ENCODE peak calls at places on chromosomes 2 and 18, in four cellular contexts. One of them, this sample, is unnamed.

GRCh38 chr2:85887566-85888019 is 1.2 kb downstream of the ST3GAL5 start:
- DNase-seq in GM12878: no peak
- DNase-seq in SK-N-SH: peak
- DNase-seq in H1: no peak
- DNase-seq in this sample: peak

GRCh38 chr2:127208313-127208712 is 11.8 kb downstream of the CYP27C1 start:
- DNase-seq in GM12878: no peak
- DNase-seq in SK-N-SH: no peak
- DNase-seq in H1: peak
- DNase-seq in this sample: no peak

GRCh38 chr2:22807876-22808275 is 577.1 kb upstream of the KLHL29 start:
- DNase-seq in GM12878: no peak
- DNase-seq in SK-N-SH: no peak
- DNase-seq in H1: no peak
- DNase-seq in this sample: no peak

GRCh38 chr2:72892506-72893173 is 5.4 kb downstream of the SPR start:
- DNase-seq in GM12878: no peak
- DNase-seq in SK-N-SH: peak
- DNase-seq in H1: peak
- DNase-seq in this sample: peak

GRCh38 chr2:187962538-187962937 is 329.1 kb upstream of the GULP1 start:
- DNase-seq in GM12878: no peak
- DNase-seq in SK-N-SH: no peak
- DNase-seq in H1: no peak
- DNase-seq in this sample: no peak

GRCh38 chr2:120783371-120783791 is 47.7 kb downstream of the GLI2 start:
- DNase-seq in GM12878: no peak
- DNase-seq in SK-N-SH: no peak
- DNase-seq in H1: no peak
- DNase-seq in this sample: no peak

GRCh38 chr2:191976436-191976835 is 129.5 kb upstream of the CAVIN2 start:
- DNase-seq in GM12878: no peak
- DNase-seq in SK-N-SH: no peak
- DNase-seq in H1: no peak
- DNase-seq in this sample: no peak

GRCh38 chr18:43596106-43596712 is 318.9 kb upstream of the SYT4 start:
- DNase-seq in GM12878: no peak
- DNase-seq in SK-N-SH: peak
- DNase-seq in H1: no peak
- DNase-seq in this sample: peak

GRCh38 chr18:6414723-6415362 is at the start of gene L3MBTL4:
- DNase-seq in GM12878: no peak
- DNase-seq in SK-N-SH: peak
- DNase-seq in H1: peak
- DNase-seq in this sample: peak

GRCh38 chr2:230906471-230907230 is 18.4 kb downstream of the GPR55 start:
- DNase-seq in GM12878: no peak
- DNase-seq in SK-N-SH: no peak
- DNase-seq in H1: no peak
- DNase-seq in this sample: no peak

GRCh38 chr2:138829326-138829725 is 49.1 kb upstream of the NXPH2 start:
- DNase-seq in GM12878: no peak
- DNase-seq in SK-N-SH: peak
- DNase-seq in H1: peak
- DNase-seq in this sample: no peak

GRCh38 chr2:127196998-127197397 is 23.1 kb downstream of the CYP27C1 start:
- DNase-seq in GM12878: peak
- DNase-seq in SK-N-SH: no peak
- DNase-seq in H1: no peak
- DNase-seq in this sample: no peak

GRCh38 chr2:7738596-7738995 is 821.4 kb downstream of the RNF144A start:
- DNase-seq in GM12878: no peak
- DNase-seq in SK-N-SH: no peak
- DNase-seq in H1: no peak
- DNase-seq in this sample: no peak

GRCh38 chr2:1101982-1102381 is 151.3 kb downstream of the SNTG2 start:
- DNase-seq in GM12878: no peak
- DNase-seq in SK-N-SH: no peak
- DNase-seq in H1: no peak
- DNase-seq in this sample: no peak

GRCh38 chr2:344811-345210 is 56.9 kb upstream of the ALKAL2 start:
- DNase-seq in GM12878: no peak
- DNase-seq in SK-N-SH: no peak
- DNase-seq in H1: no peak
- DNase-seq in this sample: no peak

GRCh38 chr2:170255971-170256370 is 78.0 kb downstream of the MYO3B start:
- DNase-seq in GM12878: no peak
- DNase-seq in SK-N-SH: no peak
- DNase-seq in H1: no peak
- DNase-seq in this sample: no peak

GRCh38 chr2:170261566-170261965 is 83.6 kb downstream of the MYO3B start:
- DNase-seq in GM12878: no peak
- DNase-seq in SK-N-SH: no peak
- DNase-seq in H1: no peak
- DNase-seq in this sample: no peak

GRCh38 chr2:170260188-170260587 is 82.2 kb downstream of the MYO3B start:
- DNase-seq in GM12878: no peak
- DNase-seq in SK-N-SH: no peak
- DNase-seq in H1: no peak
- DNase-seq in this sample: no peak

GRCh38 chr2:170255137-170255536 is 77.2 kb downstream of the MYO3B start:
- DNase-seq in GM12878: no peak
- DNase-seq in SK-N-SH: no peak
- DNase-seq in H1: no peak
- DNase-seq in this sample: no peak

DNA sequence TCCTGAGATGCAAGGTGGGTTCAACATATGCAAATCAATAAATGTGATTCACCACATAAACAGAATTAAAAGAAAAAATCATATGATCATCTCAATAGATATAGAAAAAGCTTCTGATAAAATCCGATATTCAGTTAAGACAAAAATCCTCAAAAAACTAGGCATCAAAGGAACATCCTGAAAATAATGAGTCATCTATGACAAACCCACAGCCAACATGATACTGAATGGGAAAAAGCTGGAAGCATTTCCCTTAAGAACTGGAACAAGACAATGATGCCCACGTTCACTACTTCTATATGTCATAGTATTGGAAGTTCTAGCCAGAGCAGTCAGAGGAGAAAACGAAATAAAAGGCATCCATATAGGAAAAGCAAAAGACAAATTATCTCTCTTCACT is 80.4 kb downstream of the MYO3B start:
- DNase-seq in GM12878: no peak
- DNase-seq in SK-N-SH: no peak
- DNase-seq in H1: no peak
- DNase-seq in this sample: no peak
- TF ChIP-seq TAF1 in GM12878: no peak
- TF ChIP-seq TAF1 in SK-N-SH: no peak
- TF ChIP-seq TAF1 in H1: no peak
- TF ChIP-seq TAF1 in this sample: no peak

GRCh38 chr2:160381425-160381951 is 112.1 kb downstream of the RBMS1 start:
- DNase-seq in GM12878: no peak
- DNase-seq in SK-N-SH: no peak
- DNase-seq in H1: no peak
- DNase-seq in this sample: no peak
- TF ChIP-seq TAF1 in GM12878: no peak
- TF ChIP-seq TAF1 in SK-N-SH: no peak
- TF ChIP-seq TAF1 in H1: no peak
- TF ChIP-seq TAF1 in this sample: no peak

GRCh38 chr18:67733094-67733493 is 216.6 kb upstream of the DSEL start:
- DNase-seq in GM12878: no peak
- DNase-seq in SK-N-SH: no peak
- DNase-seq in H1: no peak
- DNase-seq in this sample: no peak
- TF ChIP-seq TAF1 in GM12878: no peak
- TF ChIP-seq TAF1 in SK-N-SH: no peak
- TF ChIP-seq TAF1 in H1: no peak
- TF ChIP-seq TAF1 in this sample: no peak

GRCh38 chr2:40190457-40190856 is 261.4 kb downstream of the SLC8A1 start:
- DNase-seq in GM12878: no peak
- DNase-seq in SK-N-SH: no peak
- DNase-seq in H1: no peak
- DNase-seq in this sample: no peak
- TF ChIP-seq TAF1 in GM12878: no peak
- TF ChIP-seq TAF1 in SK-N-SH: no peak
- TF ChIP-seq TAF1 in H1: no peak
- TF ChIP-seq TAF1 in this sample: no peak

DNA sequence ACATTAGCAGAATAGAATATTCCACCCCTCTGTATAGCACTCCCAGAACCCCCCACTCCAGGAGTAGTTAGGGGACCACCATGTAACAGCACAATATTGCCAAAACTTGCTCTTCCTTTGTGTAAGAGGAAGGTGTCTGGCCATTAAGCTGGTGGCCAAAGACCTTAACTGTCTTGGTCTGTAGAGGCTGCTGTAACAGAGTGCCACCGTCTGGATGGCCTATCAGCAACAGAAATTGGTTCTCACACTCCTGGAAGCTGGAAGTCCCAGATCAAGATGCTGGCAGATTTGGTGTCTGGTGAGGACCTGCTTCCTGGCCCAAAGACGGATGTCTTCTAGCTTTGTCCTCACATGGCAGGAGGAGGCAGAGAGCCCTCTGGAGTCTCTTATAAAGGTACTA is 61.6 kb upstream of the TGFA start:
- DNase-seq in GM12878: no peak
- DNase-seq in SK-N-SH: no peak
- DNase-seq in H1: no peak
- DNase-seq in this sample: no peak
- TF ChIP-seq TAF1 in GM12878: no peak
- TF ChIP-seq TAF1 in SK-N-SH: no peak
- TF ChIP-seq TAF1 in H1: no peak
- TF ChIP-seq TAF1 in this sample: no peak

DNA sequence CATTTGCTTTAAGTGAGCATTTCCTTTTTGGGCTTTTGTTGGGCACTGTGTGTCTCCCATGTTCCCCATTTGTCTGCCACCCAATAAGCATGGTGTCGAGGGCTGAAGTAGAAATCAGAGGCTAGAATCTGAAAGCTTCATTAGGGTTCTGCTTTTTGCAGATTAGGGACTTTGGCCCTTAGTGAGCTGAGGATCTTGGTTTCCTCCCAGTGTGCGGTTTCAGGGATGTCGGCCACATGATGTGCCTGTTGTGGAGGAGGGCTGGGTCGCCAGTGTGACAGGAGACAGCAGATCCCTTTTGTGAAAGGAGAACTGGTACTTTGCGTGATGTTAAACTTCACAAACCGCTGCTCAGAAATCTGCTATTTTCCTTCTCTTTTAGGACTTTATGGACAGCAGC is 41.1 kb downstream of the PLEKHB2 start:
- DNase-seq in GM12878: no peak
- DNase-seq in SK-N-SH: no peak
- DNase-seq in H1: no peak
- DNase-seq in this sample: no peak
- TF ChIP-seq TAF1 in GM12878: no peak
- TF ChIP-seq TAF1 in SK-N-SH: no peak
- TF ChIP-seq TAF1 in H1: no peak
- TF ChIP-seq TAF1 in this sample: no peak

DNA sequence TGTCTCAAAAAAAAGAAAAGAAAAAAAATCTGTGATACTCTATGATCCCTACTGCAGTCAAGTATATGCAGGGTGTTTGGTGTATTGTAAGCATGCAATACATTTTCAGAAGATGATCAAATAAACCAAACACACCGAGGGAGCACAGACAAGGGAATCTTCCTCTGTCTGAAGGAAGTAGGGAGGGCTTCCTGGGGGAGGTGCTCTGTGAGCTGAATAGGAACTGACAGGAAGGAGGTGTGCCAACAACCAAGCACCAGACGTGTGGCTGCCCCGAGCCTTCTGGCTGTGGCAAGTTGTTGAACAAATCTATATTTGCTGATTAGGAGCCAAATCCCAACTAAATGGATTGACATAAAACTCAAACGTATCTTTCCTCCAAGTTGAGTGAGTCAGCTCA is 14.6 kb downstream of the THNSL2 start:
- DNase-seq in GM12878: no peak
- DNase-seq in SK-N-SH: no peak
- DNase-seq in H1: no peak
- DNase-seq in this sample: no peak
- TF ChIP-seq TAF1 in GM12878: no peak
- TF ChIP-seq TAF1 in SK-N-SH: no peak
- TF ChIP-seq TAF1 in H1: no peak
- TF ChIP-seq TAF1 in this sample: no peak

GRCh38 chr2:43227830-43228280 is 1.4 kb upstream of the ZFP36L2 start:
- DNase-seq in GM12878: no peak
- DNase-seq in SK-N-SH: no peak
- DNase-seq in H1: no peak
- DNase-seq in this sample: no peak

GRCh38 chr2:43228341-43228751 is 1.9 kb upstream of the ZFP36L2 start:
- DNase-seq in GM12878: no peak
- DNase-seq in SK-N-SH: no peak
- DNase-seq in H1: no peak
- DNase-seq in this sample: no peak

GRCh38 chr2:43230981-43231827 is 4.8 kb upstream of the ZFP36L2 start:
- DNase-seq in GM12878: no peak
- DNase-seq in SK-N-SH: no peak
- DNase-seq in H1: no peak
- DNase-seq in this sample: no peak

GRCh38 chr2:43228782-43229659 is 2.6 kb upstream of the ZFP36L2 start:
- DNase-seq in GM12878: no peak
- DNase-seq in SK-N-SH: no peak
- DNase-seq in H1: no peak
- DNase-seq in this sample: no peak

DNA sequence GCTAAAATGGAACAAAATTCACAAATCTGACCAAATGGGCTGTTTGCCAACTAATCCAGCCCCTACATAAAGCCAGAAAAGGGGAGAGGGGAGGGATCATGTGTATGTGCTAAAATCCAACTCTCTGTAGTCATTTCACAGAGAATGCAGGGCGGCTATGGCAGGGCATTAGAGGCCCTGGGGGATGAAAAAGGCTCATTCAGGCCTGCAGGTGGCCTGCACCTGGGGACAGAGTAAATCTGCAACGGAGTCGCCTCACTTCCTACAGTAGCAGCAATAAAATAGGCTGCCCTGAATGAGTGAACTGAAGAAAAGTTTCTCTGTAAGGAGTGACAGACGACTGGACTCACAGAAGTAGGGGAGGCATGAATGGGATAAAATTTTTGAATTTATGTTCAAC is 4.1 kb upstream of the ZFP36L2 start:
- DNase-seq in GM12878: no peak
- DNase-seq in SK-N-SH: no peak
- DNase-seq in H1: no peak
- DNase-seq in this sample: no peak
- TF ChIP-seq TAF1 in GM12878: no peak
- TF ChIP-seq TAF1 in SK-N-SH: no peak
- TF ChIP-seq TAF1 in H1: no peak
- TF ChIP-seq TAF1 in this sample: no peak

This sample was measured in GM12891.